ENCODE peak calls at places on chromosomes 13 and 19, in seven cellular contexts. P, X, Z, H, J, L and I are unnamed samples.

GRCh38 chr19:5895409-5895808 is 8.2 kb downstream of the NDUFA11 start:
- DNase-seq in Z (no peak), P (no peak), X (no peak), L (no peak), H (peak), J (no peak), I (no peak)

GRCh38 chr13:43939149-43939548 is 59.4 kb downstream of the LACC1 start:
- DNase-seq in J (no peak), H (no peak), P (no peak), Z (no peak), L (no peak), X (no peak), I (no peak)

GRCh38 chr13:100710176-100710575 is 35.6 kb upstream of the TMTC4 start:
- DNase-seq in H (no peak), X (peak), J (no peak), L (no peak), P (no peak), Z (no peak), I (no peak)

GRCh38 chr19:51224163-51224641 is 678 bp upstream of the CD33 start:
- DNase-seq in L (no peak), J (no peak), H (no peak), X (no peak), P (no peak), Z (no peak), I (no peak)

GRCh38 chr13:49148405-49148804 is 71.7 kb upstream of the MLNR start:
- DNase-seq in P (no peak), H (no peak), L (no peak), X (no peak), J (no peak), Z (no peak), I (no peak)

GRCh38 chr13:113110852-113111315 is 5.3 kb downstream of the F7 start:
- DNase-seq in H (no peak), Z (no peak), P (no peak), L (no peak), X (no peak), J (no peak), I (no peak)

GRCh38 chr13:43269037-43269476 is 245.7 kb downstream of the DNAJC15 start:
- DNase-seq in Z (no peak), P (no peak), L (no peak), J (no peak), H (no peak), X (peak), I (no peak)

GRCh38 chr19:19488875-19489690 is 26.3 kb downstream of the TSSK6 start:
- DNase-seq in J (peak), P (peak), L (peak), Z (peak), X (peak), H (peak), I (peak)

GRCh38 chr19:16355293-16356043 is 30.8 kb downstream of the KLF2 start:
- DNase-seq in L (no peak), Z (peak), X (no peak), J (no peak), H (peak), P (no peak), I (no peak)

GRCh38 chr19:48271531-48272151 is 1.8 kb downstream of the ZNF114 start:
- DNase-seq in J (no peak), X (peak), H (peak), P (no peak), L (no peak), Z (peak), I (no peak)

GRCh38 chr13:44934724-44935123 is 54.5 kb downstream of the NUFIP1 start:
- DNase-seq in H (no peak), P (no peak), X (peak), J (no peak), L (no peak), Z (no peak), I (no peak)

GRCh38 chr13:41668130-41668757 is 210.9 kb downstream of the RGCC start:
- DNase-seq in P (no peak), J (peak), X (peak), Z (no peak), H (no peak), L (no peak), I (peak)

GRCh38 chr13:113897966-113898365 is 34.1 kb upstream of the GAS6 start:
- DNase-seq in L (no peak), J (no peak), P (peak), X (peak), H (no peak), Z (no peak), I (no peak)

GRCh38 chr19:33831835-33832234 is 35.2 kb downstream of the KCTD15 start:
- DNase-seq in P (peak), L (no peak), H (no peak), Z (no peak), X (no peak), J (no peak), I (no peak)

GRCh38 chr13:23554000-23554399 is 16.2 kb upstream of the TNFRSF19 start:
- DNase-seq in H (no peak), P (no peak), L (no peak), J (no peak), X (no peak), Z (no peak), I (no peak)

GRCh38 chr19:45059258-45059965 is 16.9 kb downstream of the ZNF296 start:
- DNase-seq in P (peak), H (peak), L (peak), J (peak), Z (peak), X (peak), I (peak)

GRCh38 chr19:34985249-34986022 is 14.7 kb upstream of the GRAMD1A start:
- DNase-seq in L (no peak), H (peak), X (no peak), J (no peak), P (no peak), Z (peak), I (no peak)

GRCh38 chr13:24183741-24184182 is 23.2 kb downstream of the SPATA13 start:
- DNase-seq in P (no peak), L (no peak), X (peak), J (no peak), H (no peak), Z (no peak), I (no peak)

GRCh38 chr19:10612515-10613119 is 12.7 kb upstream of the SLC44A2 start:
- DNase-seq in Z (peak), L (no peak), H (peak), X (no peak), J (peak), P (no peak), I (no peak)

GRCh38 chr19:50516456-50516855 is 2.7 kb upstream of the ASPDH start:
- DNase-seq in Z (no peak), X (no peak), J (no peak), P (no peak), L (no peak), H (no peak), I (no peak)

GRCh38 chr13:20217168-20217567 is 15.0 kb downstream of the GJB6 start:
- DNase-seq in Z (no peak), X (no peak), P (no peak), H (no peak), J (no peak), L (no peak), I (no peak)

GRCh38 chr13:40975441-40975840 is 43.7 kb downstream of the ELF1 start:
- DNase-seq in J (no peak), P (no peak), X (no peak), Z (no peak), L (no peak), H (no peak), I (no peak)

GRCh38 chr13:93398167-93398566 is 171.6 kb downstream of the GPC6 start:
- DNase-seq in L (no peak), H (no peak), X (peak), Z (no peak), J (no peak), P (no peak), I (no peak)

GRCh38 chr19:42099336-42099925 is 23.5 kb downstream of the ZNF574 start:
- DNase-seq in X (no peak), L (no peak), P (no peak), Z (no peak), H (no peak), J (no peak), I (no peak)

GRCh38 chr13:114319441-114319871 is 5.2 kb downstream of the CHAMP1 start:
- DNase-seq in L (no peak), H (no peak), J (no peak), Z (no peak), P (no peak), X (no peak), I (no peak)

GRCh38 chr19:3538965-3539742 is at the start of gene TEKTIP1:
- DNase-seq in X (no peak), L (no peak), J (no peak), H (no peak), P (peak), Z (no peak), I (no peak)

GRCh38 chr19:2145831-2146241 is 5.5 kb downstream of the AP3D1 start:
- DNase-seq in J (peak), Z (no peak), X (no peak), L (no peak), H (no peak), P (no peak), I (no peak)

GRCh38 chr13:28658796-28659610 is at the start of gene POMP:
- DNase-seq in Z (peak), X (peak), J (peak), P (peak), L (peak), H (peak), I (peak)

GRCh38 chr19:54096642-54097106 is 3.9 kb downstream of the OSCAR start:
- DNase-seq in L (no peak), P (no peak), J (peak), X (no peak), H (no peak), Z (no peak), I (no peak)

GRCh38 chr13:97125810-97126738 is 96.1 kb upstream of the MBNL2 start:
- DNase-seq in L (no peak), H (no peak), Z (peak), X (no peak), P (no peak), J (no peak), I (no peak)

GRCh38 chr19:13932911-13933393 is 5.3 kb downstream of the PODNL1 start:
- DNase-seq in P (no peak), Z (no peak), H (no peak), X (no peak), L (no peak), J (no peak), I (no peak)

GRCh38 chr19:18865973-18866799 is 29.8 kb downstream of the CERS1 start:
- DNase-seq in H (peak), X (peak), J (peak), Z (peak), P (peak), L (peak), I (peak)

GRCh38 chr19:6109947-6110346 is 353 bp downstream of the RFX2 start:
- DNase-seq in X (no peak), H (no peak), J (no peak), Z (peak), L (no peak), P (no peak), I (no peak)

GRCh38 chr13:43608400-43609137 is 178.2 kb downstream of the ENOX1 start:
- DNase-seq in Z (no peak), J (no peak), P (no peak), X (no peak), L (no peak), H (no peak), I (no peak)

GRCh38 chr19:34502582-34503545 is 21.3 kb downstream of the WTIP start:
- DNase-seq in P (peak), L (no peak), H (no peak), X (no peak), Z (peak), J (no peak), I (no peak)

GRCh38 chr19:38386968-38387549 is 775 bp downstream of the GGN start:
- DNase-seq in J (no peak), H (peak), Z (peak), X (no peak), P (no peak), L (no peak), I (no peak)